ENCODE peak calls at places on chromosomes 5 and 9, in nine cellular contexts. O, G, V, Z, I, M, Q, R and E are unnamed samples.

GRCh38 chr5:87015908-87016307 is 251.8 kb upstream of the RASA1 start:
- DNase-seq in M (no peak), V (no peak), G (no peak), Q (no peak), R (no peak), Z (no peak), O (no peak), I (no peak), E (no peak)

GRCh38 chr5:160938532-160938931 is 86.5 kb upstream of the ATP10B start:
- DNase-seq in I (no peak), M (no peak), V (no peak), Q (no peak), G (no peak), Z (peak; percentile 49), R (peak; percentile 88), O (no peak), E (no peak)

GRCh38 chr9:88106492-88106891 is 31.8 kb downstream of the SPATA31C2 start:
- DNase-seq in Z (peak; percentile 37), M (peak; percentile 36), R (peak; percentile 40), G (peak; percentile 55), O (no peak), I (no peak), Q (peak; percentile 54), V (peak; percentile 78), E (no peak)

GRCh38 chr9:90926920-90927319 is 125.3 kb downstream of the SYK start:
- DNase-seq in I (no peak), G (no peak), Q (no peak), V (no peak), Z (no peak), O (no peak), M (no peak), R (no peak), E (no peak)

GRCh38 chr5:91397791-91398190 is 14.7 kb upstream of the ARRDC3 start:
- DNase-seq in R (no peak), G (no peak), Q (no peak), Z (no peak), M (no peak), V (no peak), O (no peak), I (no peak), E (no peak)

GRCh38 chr9:92097997-92098482 is 17.2 kb downstream of the SPTLC1 start:
- DNase-seq in G (peak; percentile 80), O (peak; percentile 66), I (peak; percentile 85), V (no peak), M (peak; percentile 30), Z (peak; percentile 94), Q (peak; percentile 93), R (peak; percentile 86), E (no peak)

GRCh38 chr5:75828029-75828428 is 110.8 kb upstream of the POC5 start:
- DNase-seq in R (no peak), M (no peak), Z (no peak), Q (no peak), G (no peak), V (no peak), I (no peak), O (no peak), E (no peak)

GRCh38 chr5:50359187-50359586 is 81.9 kb downstream of the EMB start:
- DNase-seq in Q (no peak), I (no peak), V (no peak), M (no peak), R (no peak), G (no peak), O (no peak), Z (no peak), E (no peak)

GRCh38 chr5:132369471-132370240 is at the start of gene SLC22A5:
- DNase-seq in M (peak; percentile 33), V (peak; percentile 80), Z (peak; percentile 86), I (peak; percentile 93), Q (peak; percentile 42), G (peak; percentile 52), R (peak; percentile 78), O (peak; percentile 75), E (peak; percentile 74)

GRCh38 chr9:77899679-77900354 is 131.8 kb downstream of the GNAQ start:
- DNase-seq in M (peak; percentile 87), G (peak; percentile 42), O (no peak), Z (no peak), R (peak; percentile 82), I (no peak), Q (no peak), V (peak; percentile 67), E (no peak)

GRCh38 chr9:3517377-3518048 is 8.3 kb downstream of the RFX3 start:
- DNase-seq in M (no peak), Q (no peak), V (peak; percentile 46), O (no peak), R (no peak), Z (no peak), I (no peak), G (no peak), E (no peak)

GRCh38 chr9:111992523-111992922 is 95.9 kb downstream of the UGCG start:
- DNase-seq in Q (peak; percentile 61), R (peak; percentile 93), O (no peak), V (peak; percentile 32), G (peak; percentile 35), I (no peak), Z (no peak), M (peak; percentile 82), E (peak; percentile 81)

GRCh38 chr5:7828269-7828668 is 22.7 kb downstream of the CFAP90 start:
- DNase-seq in I (no peak), O (no peak), M (no peak), R (no peak), Q (no peak), V (no peak), G (no peak), Z (no peak), E (no peak)

GRCh38 chr5:167770461-167770860 is 521.0 kb upstream of the WWC1 start:
- DNase-seq in I (no peak), M (peak; percentile 77), R (no peak), V (peak; percentile 68), Z (no peak), Q (no peak), G (peak; percentile 41), O (no peak), E (no peak)

GRCh38 chr9:74721696-74722660 is 165.7 kb downstream of the TRPM6 start:
- DNase-seq in M (no peak), V (peak; percentile 92), R (no peak), G (peak; percentile 22), O (no peak), Z (no peak), Q (no peak), I (no peak), E (no peak)

GRCh38 chr9:74777136-74777879 is 110.4 kb downstream of the TRPM6 start:
- DNase-seq in R (peak; percentile 55), Z (peak; percentile 79), V (peak; percentile 92), M (peak; percentile 54), I (peak; percentile 83), Q (peak; percentile 41), O (peak; percentile 41), G (peak; percentile 73), E (peak; percentile 68)

GRCh38 chr9:136254381-136255165 is 9.0 kb upstream of the QSOX2 start:
- DNase-seq in I (no peak), O (peak; percentile 36), Q (no peak), M (no peak), V (no peak), Z (no peak), G (no peak), R (no peak), E (no peak)

GRCh38 chr5:172868924-172869565 is 35.0 kb downstream of the ERGIC1 start:
- DNase-seq in M (peak; percentile 96), R (peak; percentile 76), Q (peak; percentile 21), G (peak; percentile 93), O (peak; percentile 90), Z (peak; percentile 94), I (peak; percentile 64), V (peak; percentile 96), E (no peak)

GRCh38 chr9:87830446-87830845 is 52.2 kb upstream of the SPATA31E1 start:
- DNase-seq in I (no peak), Q (no peak), V (no peak), R (peak; percentile 64), G (no peak), Z (no peak), M (no peak), O (no peak), E (no peak)

GRCh38 chr5:80068237-80068636 is 33.1 kb downstream of the THBS4 start:
- DNase-seq in V (no peak), Q (no peak), Z (no peak), R (no peak), O (no peak), G (no peak), I (no peak), M (no peak), E (no peak)
- H3K4me3 ChIP-seq in V (no peak overlapping the region), Q (no peak overlapping the region), Z (no peak overlapping the region), R (no peak overlapping the region), O (no peak overlapping the region), G (no peak overlapping the region), I (no peak overlapping the region), M (no peak overlapping the region), E (no peak overlapping the region)

GRCh38 chr9:134329886-134330285 is 3.6 kb downstream of the RXRA start:
- DNase-seq in R (peak; percentile 60), Z (peak; percentile 60), I (no peak), G (no peak), O (peak; percentile 76), M (no peak), V (no peak), Q (no peak), E (no peak)
- H3K4me3 ChIP-seq in R (peak overlapping the region; percentile 18), Z (no peak overlapping the region), I (peak overlapping the region; percentile 66), G (no peak overlapping the region), O (peak overlapping the region; percentile 92), M (no peak overlapping the region), V (peak overlapping the region; percentile 93), Q (no peak overlapping the region), E (no peak overlapping the region)

GRCh38 chr5:54986269-54986654 is 869 bp upstream of the ESM1 start:
- DNase-seq in R (no peak), G (no peak), Q (no peak), Z (no peak), M (no peak), V (no peak), I (no peak), O (no peak), E (no peak)
- H3K4me3 ChIP-seq in R (no peak overlapping the region), G (no peak overlapping the region), Q (no peak overlapping the region), Z (no peak overlapping the region), M (no peak overlapping the region), V (no peak overlapping the region), I (no peak overlapping the region), O (no peak overlapping the region), E (no peak overlapping the region)

GRCh38 chr5:141388661-141389060 is 1.2 kb downstream of the PCDHGB4 start:
- DNase-seq in I (no peak), O (no peak), M (no peak), Q (no peak), V (no peak), Z (no peak), R (no peak), G (no peak), E (no peak)

GRCh38 chr5:141382469-141383294 is at the start of gene PCDHGA7:
- DNase-seq in Q (no peak), M (peak; percentile 57), O (no peak), V (peak; percentile 61), Z (no peak), R (no peak), G (peak; percentile 48), I (no peak), E (no peak)

GRCh38 chr5:141384471-141385267 is 2.1 kb downstream of the PCDHGA7 start:
- DNase-seq in Z (no peak), I (no peak), M (no peak), R (no peak), G (no peak), Q (no peak), O (no peak), V (no peak), E (no peak)

DNA sequence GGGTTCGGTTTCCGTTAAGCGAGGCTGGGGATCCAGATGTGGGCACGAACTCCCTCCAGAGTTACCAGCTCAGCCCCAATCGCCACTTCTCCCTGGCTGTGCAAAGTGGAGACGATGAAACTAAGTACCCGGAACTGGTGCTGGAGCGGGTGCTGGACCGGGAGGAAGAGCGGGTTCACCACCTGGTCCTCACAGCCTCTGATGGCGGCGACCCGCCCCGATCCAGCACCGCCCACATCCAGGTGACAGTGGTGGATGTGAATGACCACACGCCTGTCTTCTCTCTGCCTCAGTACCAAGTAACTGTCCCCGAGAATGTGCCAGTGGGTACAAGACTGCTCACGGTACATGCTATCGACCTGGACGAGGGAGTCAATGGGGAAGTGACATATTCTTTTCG is 803 bp downstream of the PCDHGA7 start:
- DNase-seq in Q (no peak), V (no peak), O (no peak), Z (no peak), I (no peak), G (no peak), M (no peak), R (no peak), E (no peak)
- H3K4me3 ChIP-seq in Q (no peak overlapping the region), V (peak overlapping the region; percentile 87), O (peak overlapping the region; percentile 58), Z (no peak overlapping the region), I (no peak overlapping the region), G (peak overlapping the region; percentile 47), M (peak overlapping the region; percentile 83), R (peak overlapping the region; percentile 28), E (no peak overlapping the region)